ENCODE peak calls at places on chromosomes 6 and 20, in nine cellular contexts. G is CD4-positive, CD25-positive, alpha-beta regulatory T cell; X is CD8-positive, alpha-beta memory T cell; D is brain microvascular endothelial cell; L is coronary artery; N is foreskin fibroblast; P is AG04450; J is BJ; Q is SJSA1. M is an unnamed sample.

GRCh38 chr6:52649521-52649920 is 21.4 kb upstream of the TMEM14A start:
- DNase-seq in P (no peak), D (no peak), J (no peak), G (no peak), L (no peak), N (peak), X (no peak), Q (no peak), M (no peak)

GRCh38 chr20:31587545-31588389 is 17.3 kb upstream of the ID1 start:
- DNase-seq in N (peak), D (no peak), X (no peak), Q (no peak), P (no peak), L (no peak), J (no peak), G (no peak), M (no peak)

GRCh38 chr6:63789699-63790098 is 154.1 kb downstream of the PHF3 start:
- DNase-seq in J (no peak), G (no peak), Q (no peak), L (no peak), N (no peak), D (no peak), X (no peak), P (no peak), M (no peak)

GRCh38 chr6:1436334-1437306 is 47.2 kb downstream of the FOXF2 start:
- DNase-seq in G (peak), X (peak), Q (peak), J (peak), N (peak), D (peak), P (peak), L (no peak), M (peak)

GRCh38 chr20:17473662-17474061 is 57.5 kb downstream of the BFSP1 start:
- DNase-seq in J (no peak), Q (no peak), X (no peak), N (no peak), P (no peak), G (no peak), D (no peak), L (no peak), M (no peak)

GRCh38 chr6:119676971-119677370 is 327.4 kb upstream of the MAN1A1 start:
- DNase-seq in X (no peak), D (no peak), Q (no peak), N (peak), J (no peak), G (no peak), P (no peak), L (no peak), M (peak)

GRCh38 chr20:36199293-36200257 is 36.7 kb upstream of the AAR2 start:
- DNase-seq in N (peak), P (peak), L (peak), X (peak), D (peak), J (peak), Q (peak), G (peak), M (peak)

GRCh38 chr6:166769648-166770047 is 142.6 kb upstream of the RPS6KA2 start:
- DNase-seq in P (no peak), N (no peak), L (no peak), G (no peak), X (no peak), Q (no peak), J (no peak), D (no peak), M (no peak)

GRCh38 chr6:116439572-116439971 is 21.6 kb upstream of the CALHM6 start:
- DNase-seq in J (no peak), L (no peak), N (peak), P (no peak), X (no peak), G (no peak), Q (peak), D (no peak), M (no peak)

GRCh38 chr6:165644586-165645266 is 18.3 kb downstream of the PDE10A start:
- DNase-seq in L (no peak), D (no peak), J (no peak), G (no peak), P (no peak), X (no peak), Q (no peak), N (no peak), M (no peak)

GRCh38 chr6:128370072-128370471 is 150.3 kb downstream of the PTPRK start:
- DNase-seq in Q (peak), J (peak), P (no peak), D (peak), L (no peak), N (peak), G (no peak), X (no peak), M (peak)

GRCh38 chr20:1434571-1435336 is 31.9 kb downstream of the NSFL1C start:
- DNase-seq in G (peak), P (peak), X (peak), N (peak), J (no peak), Q (peak), D (peak), L (no peak), M (peak)

GRCh38 chr6:63023726-63024125 is 187.5 kb upstream of the FKBP1C start:
- DNase-seq in X (no peak), D (no peak), N (no peak), Q (no peak), G (no peak), J (no peak), P (no peak), L (no peak), M (no peak)

GRCh38 chr6:27474172-27474465 is 1.2 kb upstream of the ZNF184 start:
- DNase-seq in D (no peak), L (no peak), P (no peak), N (no peak), Q (no peak), G (no peak), J (no peak), X (no peak), M (no peak)
- H3K4me3 ChIP-seq in D (no peak), L (no peak), P (no peak), N (peak), Q (peak), G (no peak), J (no peak), X (no peak), M (no peak)

DNA sequence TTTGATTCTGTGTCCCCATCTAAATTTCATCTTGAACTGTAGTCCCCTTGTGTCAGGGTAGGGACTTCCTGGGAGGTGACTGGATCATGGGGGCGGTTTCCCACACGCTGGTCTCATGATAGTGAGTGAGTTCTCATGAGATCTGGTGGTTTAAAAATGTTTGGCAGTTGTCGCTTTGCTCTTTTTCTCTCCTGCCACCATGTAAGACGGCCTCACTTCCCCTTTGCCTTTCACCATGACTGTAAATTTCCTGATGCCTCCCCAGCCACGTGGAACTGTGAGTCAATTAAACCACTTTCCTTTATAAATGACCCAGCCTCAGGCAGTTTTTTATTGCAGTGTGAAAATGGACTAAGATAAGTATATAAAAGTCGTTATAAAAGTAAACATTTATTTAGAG is 80.5 kb upstream of the SGK1 start:
- DNase-seq in N (no peak), L (no peak), G (no peak), Q (no peak), P (no peak), X (no peak), D (no peak), J (no peak), M (no peak)
- H3K4me3 ChIP-seq in N (no peak), L (no peak), G (no peak), Q (no peak), P (no peak), X (no peak), D (no peak), J (no peak), M (no peak)

GRCh38 chr6:100463685-100464161 is 998 bp downstream of the SIM1 start:
- DNase-seq in G (no peak), N (peak), L (no peak), J (no peak), X (no peak), D (no peak), Q (no peak), P (no peak), M (no peak)

GRCh38 chr6:100461920-100462295 is 2.8 kb downstream of the SIM1 start:
- DNase-seq in J (no peak), D (no peak), Q (peak), P (no peak), L (no peak), X (no peak), G (no peak), N (peak), M (no peak)

GRCh38 chr6:100461273-100461919 is 3.3 kb downstream of the SIM1 start:
- DNase-seq in L (no peak), D (no peak), N (peak), X (no peak), J (no peak), Q (peak), P (no peak), G (no peak), M (no peak)

GRCh38 chr6:100462990-100463684 is 1.6 kb downstream of the SIM1 start:
- DNase-seq in P (no peak), D (no peak), G (no peak), Q (no peak), L (no peak), X (no peak), N (peak), J (no peak), M (no peak)

DNA sequence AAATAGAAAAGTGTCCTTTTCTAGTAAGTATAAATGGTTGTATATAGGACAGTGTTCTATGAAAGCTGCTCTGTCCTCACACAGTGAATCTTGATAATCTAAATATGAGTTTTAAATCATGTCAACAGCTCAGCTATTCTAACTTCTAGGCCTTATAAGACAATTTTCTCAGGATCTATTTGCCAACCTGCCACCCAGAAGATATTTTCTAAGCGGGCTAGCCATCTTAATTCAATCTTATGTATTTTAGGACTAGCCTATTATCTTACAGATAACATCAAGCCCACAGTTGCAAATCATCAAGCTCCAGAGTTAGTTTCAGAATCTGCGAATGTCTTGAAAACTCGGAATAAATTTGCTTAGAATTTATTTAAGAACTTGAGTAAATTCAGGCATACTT is 2.3 kb downstream of the SIM1 start:
- DNase-seq in J (no peak), N (peak), X (no peak), P (no peak), G (no peak), L (no peak), D (no peak), Q (no peak), M (no peak)
- H3K4me3 ChIP-seq in J (peak), N (peak), X (no peak), P (no peak), G (peak), L (no peak), D (no peak), Q (no peak), M (peak)

DNA sequence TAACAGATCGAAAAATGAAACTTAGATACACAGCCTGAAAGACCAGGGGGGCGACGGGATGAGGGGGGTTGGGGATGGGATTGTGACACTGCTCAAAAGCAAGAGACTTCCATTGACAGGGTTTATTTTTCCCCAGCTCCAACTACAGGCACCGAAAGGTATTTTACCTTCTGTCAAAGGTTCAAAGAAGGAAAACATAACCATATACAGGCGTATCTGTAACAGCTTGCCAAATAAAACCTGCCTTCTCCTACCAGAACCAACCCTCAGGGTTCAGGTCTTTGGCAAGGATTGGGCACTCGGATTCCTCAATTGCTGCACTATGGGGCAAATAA is 1.3 kb downstream of the EPHA7 start:
- DNase-seq in P (no peak), Q (no peak), X (no peak), L (no peak), D (no peak), J (no peak), G (no peak), N (no peak), M (no peak)
- H3K4me3 ChIP-seq in P (no peak), Q (no peak), X (no peak), L (peak), D (peak), J (no peak), G (no peak), N (no peak), M (peak)

DNA sequence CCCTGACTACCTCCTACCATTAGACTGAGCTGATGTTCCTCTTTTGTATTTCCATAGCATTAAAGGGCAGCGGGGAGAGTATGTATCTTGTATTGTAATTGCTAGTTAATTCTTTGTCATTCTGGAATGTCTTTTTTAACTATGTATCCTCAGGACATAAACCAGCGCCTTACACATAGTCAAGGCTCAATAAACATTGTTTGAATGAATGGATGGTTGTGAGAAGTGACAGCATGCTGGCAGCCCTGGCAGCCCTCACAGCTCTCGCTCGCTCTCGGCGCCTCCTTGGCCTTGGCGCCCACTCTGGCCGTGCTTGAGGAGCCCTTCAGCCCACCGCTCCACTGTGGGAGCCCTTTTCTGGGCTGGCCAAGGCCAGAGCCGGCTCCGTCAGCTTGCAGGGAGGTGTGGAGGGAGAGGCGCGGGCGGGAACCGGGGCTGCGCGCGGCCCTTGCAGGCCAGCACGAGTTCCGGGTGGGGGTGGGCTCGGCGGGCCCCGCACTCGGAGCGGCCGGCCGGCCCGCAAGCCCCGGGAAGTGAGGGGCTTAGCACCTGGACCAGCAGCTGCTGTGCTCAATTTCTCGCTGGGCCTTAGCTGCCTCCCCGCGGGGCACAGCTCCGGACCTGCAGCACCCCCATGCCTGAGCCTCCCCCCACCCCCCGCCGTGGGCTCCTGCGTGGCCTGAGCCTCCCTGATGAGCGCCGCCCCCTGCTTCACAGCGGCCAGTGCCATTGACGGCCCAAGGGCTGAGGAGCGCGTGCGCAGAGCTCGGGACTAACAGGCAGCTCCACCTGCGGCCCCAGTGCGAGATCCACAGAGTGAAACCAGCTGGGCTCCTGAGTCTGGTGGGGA is 93.1 kb downstream of the RNF182 start:
- DNase-seq in N (no peak), D (no peak), L (no peak), G (no peak), X (no peak), Q (no peak), J (no peak), P (no peak), M (no peak)
- H3K4me3 ChIP-seq in N (no peak), D (no peak), L (no peak), G (no peak), X (no peak), Q (no peak), J (no peak), P (no peak), M (no peak)

GRCh38 chr6:88492824-88493223 is 326.7 kb upstream of the CNR1 start:
- DNase-seq in Q (no peak), P (no peak), J (no peak), N (peak), L (no peak), D (peak), X (no peak), G (no peak), M (peak)

GRCh38 chr6:88492241-88492640 is 326.1 kb upstream of the CNR1 start:
- DNase-seq in P (no peak), X (no peak), N (no peak), G (no peak), J (no peak), L (no peak), Q (no peak), D (no peak), M (no peak)

GRCh38 chr6:88491266-88491665 is 325.1 kb upstream of the CNR1 start:
- DNase-seq in J (no peak), Q (no peak), L (no peak), G (no peak), N (no peak), X (no peak), P (no peak), D (no peak), M (no peak)

GRCh38 chr6:88494401-88495140 is 328.4 kb upstream of the CNR1 start:
- DNase-seq in X (no peak), J (no peak), D (no peak), L (no peak), G (no peak), P (no peak), N (no peak), Q (no peak), M (no peak)

DNA sequence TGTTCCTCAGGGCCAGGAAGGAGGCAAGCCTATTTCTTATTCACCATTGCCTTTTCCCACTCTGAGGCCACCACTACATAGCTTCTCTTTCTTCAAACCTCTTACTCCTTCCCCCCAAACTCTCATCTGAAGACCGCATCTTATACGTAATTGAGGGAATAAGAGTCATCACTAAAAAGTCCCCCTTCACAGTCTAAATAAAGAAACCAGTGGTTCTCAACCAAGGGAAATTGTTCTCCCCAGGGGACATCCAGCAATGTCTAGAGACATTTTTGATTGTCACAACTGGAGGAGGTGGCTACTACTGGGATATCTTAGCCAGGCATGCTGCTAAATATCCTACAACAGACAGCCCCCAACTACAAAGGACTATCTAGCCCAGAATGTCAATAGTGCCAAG is 327.6 kb upstream of the CNR1 start:
- DNase-seq in Q (no peak), X (no peak), J (no peak), D (no peak), N (no peak), G (no peak), L (no peak), P (no peak), M (no peak)
- H3K4me3 ChIP-seq in Q (no peak), X (no peak), J (no peak), D (no peak), N (no peak), G (no peak), L (no peak), P (no peak), M (no peak)

GRCh38 chr20:32992015-32992641 is 12.1 kb downstream of the SUN5 start:
- DNase-seq in L (no peak), G (no peak), D (no peak), P (no peak), Q (no peak), N (no peak), X (no peak), J (no peak), M (no peak)
- H3K4me3 ChIP-seq in L (no peak), G (no peak), D (no peak), P (no peak), Q (no peak), N (no peak), X (no peak), J (no peak), M (no peak)

GRCh38 chr6:3345836-3346235 is 87.1 kb downstream of the PSMG4 start:
- DNase-seq in L (no peak), N (no peak), D (no peak), J (no peak), Q (no peak), X (no peak), G (no peak), P (no peak), M (no peak)
- H3K4me3 ChIP-seq in L (no peak), N (no peak), D (no peak), J (no peak), Q (no peak), X (no peak), G (no peak), P (no peak), M (no peak)

GRCh38 chr6:5302995-5303622 is 41.8 kb downstream of the FARS2 start:
- DNase-seq in G (peak), P (no peak), D (no peak), Q (no peak), N (peak), L (no peak), X (peak), J (no peak), M (no peak)
- H3K4me3 ChIP-seq in G (peak), P (no peak), D (no peak), Q (no peak), N (no peak), L (no peak), X (no peak), J (no peak), M (no peak)

M was measured in skeletal muscle cell.